ENCODE peak calls at places on chromosome 6, in five cellular contexts. Y is HCT116, W is heart left ventricle, J is uterus, C is Peyer's patch. S is an unnamed sample.

GRCh38 chr6:150631283-150631981 is 31.7 kb downstream of the PLEKHG1 start:
- DNase-seq in W (no peak), Y (no peak), J (no peak), C (peak; percentile 77), S (no peak)

GRCh38 chr6:142867355-142867801 is 77.6 kb downstream of the HIVEP2 start:
- DNase-seq in W (no peak), C (no peak), Y (no peak), J (no peak), S (no peak)

GRCh38 chr6:112065426-112065986 is 11.6 kb downstream of the CCN6 start:
- DNase-seq in C (no peak), W (no peak), Y (no peak), J (no peak), S (no peak)

GRCh38 chr6:17725083-17725482 is 18.4 kb upstream of the NUP153 start:
- DNase-seq in J (peak; percentile 38), Y (no peak), C (no peak), W (peak; percentile 64), S (no peak)

GRCh38 chr6:34745277-34746103 is 11.8 kb upstream of the SNRPC start:
- DNase-seq in J (no peak), Y (no peak), C (no peak), W (no peak), S (no peak)

GRCh38 chr6:104526383-104526782 is 333.3 kb downstream of the HACE1 start:
- DNase-seq in J (no peak), Y (no peak), C (no peak), W (no peak), S (no peak)

GRCh38 chr6:100433726-100434435 is 30.8 kb downstream of the SIM1 start:
- DNase-seq in C (no peak), Y (no peak), W (no peak), J (no peak), S (no peak)

GRCh38 chr6:168475188-168476013 is 34.4 kb downstream of the SMOC2 start:
- DNase-seq in Y (no peak), C (no peak), J (no peak), W (no peak), S (no peak)

GRCh38 chr6:61809004-61809595 is 476.9 kb downstream of the KHDRBS2 start:
- DNase-seq in W (no peak), C (no peak), J (no peak), Y (no peak), S (no peak)

GRCh38 chr6:17691925-17692538 is 14.7 kb downstream of the NUP153 start:
- DNase-seq in W (no peak), C (no peak), J (no peak), Y (no peak), S (no peak)

GRCh38 chr6:166618251-166618650 is 8.8 kb downstream of the RPS6KA2 start:
- DNase-seq in J (no peak), W (no peak), Y (no peak), C (no peak), S (no peak)

GRCh38 chr6:45713981-45714685 is 301.5 kb downstream of the CLIC5 start:
- DNase-seq in J (no peak), Y (no peak), C (no peak), W (no peak), S (no peak)

GRCh38 chr6:72810571-72811280 is 188.9 kb downstream of the KCNQ5 start:
- DNase-seq in W (no peak), C (no peak), J (no peak), Y (no peak), S (no peak)

GRCh38 chr6:127384007-127384406 is 40.6 kb upstream of the ECHDC1 start:
- DNase-seq in W (no peak), J (no peak), Y (no peak), C (no peak), S (no peak)

GRCh38 chr6:107540465-107540857 is 50.5 kb downstream of the SOBP start:
- DNase-seq in W (no peak), C (no peak), Y (no peak), J (no peak), S (no peak)

GRCh38 chr6:35049346-35049745 is 91.8 kb downstream of the TCP11 start:
- DNase-seq in C (no peak), Y (no peak), W (no peak), J (no peak), S (no peak)

GRCh38 chr6:37625591-37626374 is 71.9 kb downstream of the MDGA1 start:
- DNase-seq in C (no peak), Y (no peak), W (no peak), J (no peak), S (no peak)

DNA sequence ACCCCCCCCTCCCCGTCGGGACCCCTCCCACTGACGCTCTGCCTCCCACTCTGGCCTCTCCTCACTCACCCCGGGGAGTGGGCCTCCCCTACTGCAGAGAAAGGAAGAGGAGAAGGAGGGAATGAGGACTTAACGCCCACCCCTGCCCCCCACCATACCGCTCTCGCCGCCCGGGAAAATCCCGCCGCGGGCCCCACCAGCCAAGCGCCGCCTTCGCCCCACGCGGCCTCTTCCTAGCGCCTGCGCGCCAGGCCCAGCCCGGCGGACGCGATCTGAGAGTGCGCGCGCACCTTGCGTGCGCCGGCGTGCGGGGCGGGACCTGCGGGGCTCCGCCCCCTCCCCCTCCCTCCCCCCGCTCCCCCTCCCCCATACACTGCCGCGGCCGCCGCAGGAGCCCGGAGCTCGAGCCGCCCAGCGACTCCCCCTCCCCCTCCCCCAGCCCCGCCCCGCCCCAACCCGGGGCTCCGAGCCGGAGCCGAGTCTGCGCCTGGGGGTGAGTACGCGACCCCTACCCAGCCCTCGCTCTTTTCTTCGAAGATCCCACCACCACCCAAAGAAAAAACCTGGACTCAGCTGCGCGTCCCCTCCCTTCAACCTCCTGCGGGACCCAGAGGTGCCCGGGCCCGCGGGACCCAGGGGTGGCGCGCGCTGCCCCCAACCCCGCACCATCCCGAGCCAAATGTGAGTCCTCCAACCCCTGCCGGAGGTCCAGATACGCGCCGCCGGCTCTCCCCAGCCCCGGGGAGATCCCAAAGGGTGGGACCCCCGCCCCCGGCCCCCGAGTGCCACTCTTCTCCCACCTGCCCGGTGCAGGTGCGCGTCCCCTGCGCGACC is at the start of the genes MRPL14 and TMEM63B:
- DNase-seq in Y (peak; percentile 65), W (peak; percentile 92), C (peak; percentile 77), J (peak; percentile 80), S (peak; percentile 100)
- TF ChIP-seq POLR2A in Y (peak; percentile 78), W (peak; percentile 64), C (peak; percentile 63), J (peak; percentile 82), S (peak; percentile 83)

GRCh38 chr6:152594726-152595125 is 42.4 kb downstream of the SYNE1 start:
- DNase-seq in J (no peak), W (no peak), C (no peak), Y (no peak), S (no peak)

GRCh38 chr6:152598421-152598820 is 38.7 kb downstream of the SYNE1 start:
- DNase-seq in J (no peak), C (no peak), W (no peak), Y (no peak), S (no peak)

GRCh38 chr6:152598858-152599537 is 38.2 kb downstream of the SYNE1 start:
- DNase-seq in W (peak; percentile 31), Y (no peak), J (no peak), C (no peak), S (no peak)

GRCh38 chr6:152595507-152595906 is 41.7 kb downstream of the SYNE1 start:
- DNase-seq in J (peak; percentile 27), C (no peak), W (no peak), Y (no peak), S (no peak)

DNA sequence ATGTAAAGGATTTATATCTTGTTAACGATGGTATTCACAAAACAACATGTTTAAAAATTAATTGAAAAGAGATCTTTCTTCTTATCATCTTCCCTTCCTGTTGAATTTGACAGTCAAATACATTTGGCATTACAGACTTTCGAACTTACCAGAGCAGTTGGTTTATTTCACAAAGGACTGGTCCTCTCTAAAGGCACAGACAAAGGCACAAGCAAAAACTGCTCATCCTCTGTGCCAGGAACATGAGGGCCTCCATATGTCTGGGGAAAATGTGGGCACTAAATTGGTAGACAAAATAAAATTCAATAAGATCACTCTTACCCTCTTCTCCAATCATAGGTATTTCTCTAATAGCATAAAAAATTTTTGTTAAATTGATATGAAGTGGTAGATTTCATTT is 40.5 kb downstream of the SYNE1 start:
- DNase-seq in Y (no peak), W (no peak), J (no peak), C (no peak), S (no peak)
- TF ChIP-seq POLR2A in Y (no peak), W (no peak), J (no peak), C (no peak), S (no peak)

GRCh38 chr6:27811383-27811782 is 100.8 kb downstream of the OR2B2 start:
- DNase-seq in Y (no peak), J (no peak), W (no peak), C (no peak), S (no peak)

GRCh38 chr6:27816906-27817305 is 95.3 kb downstream of the OR2B2 start:
- DNase-seq in C (no peak), W (no peak), J (no peak), Y (no peak), S (no peak)

GRCh38 chr6:27812078-27812804 is 100.0 kb downstream of the OR2B2 start:
- DNase-seq in J (no peak), W (no peak), C (no peak), Y (no peak), S (no peak)

GRCh38 chr6:27812805-27813626 is 99.2 kb downstream of the OR2B2 start:
- DNase-seq in J (no peak), W (no peak), Y (no peak), C (no peak), S (no peak)

GRCh38 chr6:27814665-27815424 is 97.4 kb downstream of the OR2B2 start:
- DNase-seq in Y (peak; percentile 93), J (peak; percentile 85), C (peak; percentile 59), W (peak; percentile 70), S (no peak)
- TF ChIP-seq POLR2A in Y (peak; percentile 73), J (peak; percentile 75), C (peak; percentile 79), W (peak; percentile 57), S (no peak)

GRCh38 chr6:33590531-33591198 is 10.6 kb upstream of the BAK1 start:
- DNase-seq in Y (no peak), J (no peak), C (no peak), W (no peak), S (peak; percentile 54)

GRCh38 chr6:33591633-33592032 is 11.6 kb upstream of the BAK1 start:
- DNase-seq in W (no peak), Y (no peak), J (no peak), C (no peak), S (no peak)

GRCh38 chr6:33593414-33593727 is 13.3 kb upstream of the BAK1 start:
- DNase-seq in Y (no peak), W (no peak), J (no peak), C (no peak), S (no peak)

GRCh38 chr6:33592280-33592594 is 12.2 kb upstream of the BAK1 start:
- DNase-seq in C (no peak), J (no peak), Y (no peak), W (no peak), S (no peak)

DNA sequence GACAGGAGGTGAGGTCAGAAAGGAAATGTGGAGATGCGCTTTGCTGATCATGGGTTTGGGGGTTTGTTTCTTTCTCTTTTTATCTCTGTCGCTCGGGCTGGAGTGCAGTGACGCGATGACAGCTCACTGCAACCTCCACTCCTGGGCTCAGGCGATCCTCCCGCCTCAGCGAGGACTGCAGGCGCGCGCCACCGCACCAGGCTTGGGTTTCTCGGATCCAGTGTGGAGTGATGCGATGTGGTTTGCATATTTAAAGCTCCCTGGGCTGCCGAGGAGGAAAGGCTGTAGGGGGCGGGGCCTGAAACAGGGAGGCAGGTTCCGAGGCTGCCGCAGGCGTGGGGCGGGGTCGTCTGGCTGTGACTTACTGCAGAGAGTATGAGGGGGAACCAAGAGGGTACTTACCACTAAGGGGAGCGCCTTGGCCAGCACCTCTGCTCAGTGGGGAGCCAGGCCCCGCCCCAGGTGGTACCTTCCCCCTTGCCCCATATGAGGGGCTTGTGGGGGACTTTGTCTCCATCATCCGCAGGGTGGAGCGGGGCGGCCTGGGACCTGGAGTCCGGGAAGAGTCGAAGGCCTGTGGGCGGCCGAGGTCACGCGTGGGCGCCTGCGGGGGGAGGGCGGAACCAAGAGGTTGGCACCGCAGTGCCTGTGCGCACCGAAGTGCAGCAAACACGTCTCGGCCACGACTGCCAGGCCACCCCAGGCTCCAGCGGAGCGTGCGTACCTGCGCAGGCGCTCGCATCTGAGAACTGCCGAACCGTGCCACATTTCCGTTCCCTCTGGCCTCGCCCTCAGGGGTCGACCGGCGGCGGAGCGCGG is 12.7 kb upstream of the BAK1 start:
- DNase-seq in C (peak; percentile 85), Y (no peak), W (no peak), J (no peak), S (no peak)
- TF ChIP-seq POLR2A in C (no peak), Y (no peak), W (no peak), J (no peak), S (no peak)